ENCODE peak calls at places on chromosomes 12 and 14, in eight cellular contexts. A is left ventricle myocardium inferior; J is AG09309; V is mammary epithelial cell; D is HFF-Myc; C is CD8-positive, alpha-beta T cell; Q is lower lobe of right lung; H is thyroid gland. T is an unnamed sample.

GRCh38 chr14:59301354-59301753 is 112.9 kb downstream of the DAAM1 start:
- DNase-seq in A (no peak), J (no peak), V (no peak), D (no peak), C (no peak), Q (no peak), H (no peak), T (no peak)

GRCh38 chr12:105482976-105483375 is 152.5 kb downstream of the C12orf75 start:
- DNase-seq in A (no peak), J (no peak), V (no peak), D (no peak), C (no peak), Q (no peak), H (no peak), T (no peak)

GRCh38 chr12:109510196-109510595 is 32.8 kb downstream of the UBE3B start:
- DNase-seq in A (no peak), J (no peak), V (no peak), D (no peak), C (no peak), Q (no peak), H (no peak), T (no peak)

GRCh38 chr12:27513155-27513824 is 10.7 kb upstream of the PPFIBP1 start:
- DNase-seq in A (no peak), J (no peak), V (no peak), D (no peak), C (no peak), Q (no peak), H (no peak), T (no peak)

GRCh38 chr14:49679271-49679670 is 8.7 kb downstream of the POLE2 start:
- DNase-seq in A (no peak), J (no peak), V (peak), D (no peak), C (no peak), Q (no peak), H (no peak), T (no peak)

GRCh38 chr12:71456990-71457389 is 17.4 kb downstream of the LGR5 start:
- DNase-seq in A (no peak), J (no peak), V (no peak), D (no peak), C (no peak), Q (no peak), H (no peak), T (no peak)

GRCh38 chr12:89060133-89060532 is 292.2 kb downstream of the DUSP6 start:
- DNase-seq in A (no peak), J (no peak), V (no peak), D (no peak), C (no peak), Q (no peak), H (no peak), T (no peak)

GRCh38 chr12:25587346-25587745 is 34.3 kb upstream of the LMNTD1 start:
- DNase-seq in A (no peak), J (no peak), V (no peak), D (no peak), C (no peak), Q (no peak), H (no peak), T (no peak)

GRCh38 chr12:77299910-77300772 is 234.8 kb upstream of the E2F7 start:
- DNase-seq in A (no peak), J (peak), V (peak), D (no peak), C (no peak), Q (no peak), H (no peak), T (peak)

GRCh38 chr14:89797148-89797547 is 157.4 kb downstream of the EFCAB11 start:
- DNase-seq in A (no peak), J (no peak), V (no peak), D (no peak), C (no peak), Q (no peak), H (no peak), T (no peak)

GRCh38 chr14:89794096-89794495 is 160.4 kb downstream of the EFCAB11 start:
- DNase-seq in A (peak), J (no peak), V (no peak), D (no peak), C (no peak), Q (no peak), H (no peak), T (no peak)

GRCh38 chr14:89787525-89787924 is 167.0 kb downstream of the EFCAB11 start:
- DNase-seq in A (no peak), J (peak), V (no peak), D (no peak), C (no peak), Q (no peak), H (no peak), T (no peak)

GRCh38 chr14:89793367-89793716 is 161.2 kb downstream of the EFCAB11 start:
- DNase-seq in A (no peak), J (no peak), V (no peak), D (no peak), C (no peak), Q (no peak), H (no peak), T (no peak)

GRCh38 chr14:89792489-89793366 is 161.8 kb downstream of the EFCAB11 start:
- DNase-seq in A (no peak), J (no peak), V (no peak), D (no peak), C (no peak), Q (no peak), H (no peak), T (no peak)
- H3K4me3 ChIP-seq in A (no peak), J (no peak), V (no peak), D (no peak), C (no peak), Q (no peak), H (no peak), T (no peak)

GRCh38 chr12:52184813-52185212 is 7.0 kb downstream of the KRT80 start:
- DNase-seq in A (no peak), J (no peak), V (no peak), D (no peak), C (no peak), Q (no peak), H (no peak), T (no peak)
- H3K4me3 ChIP-seq in A (no peak), J (no peak), V (no peak), D (no peak), C (no peak), Q (no peak), H (no peak), T (no peak)

DNA sequence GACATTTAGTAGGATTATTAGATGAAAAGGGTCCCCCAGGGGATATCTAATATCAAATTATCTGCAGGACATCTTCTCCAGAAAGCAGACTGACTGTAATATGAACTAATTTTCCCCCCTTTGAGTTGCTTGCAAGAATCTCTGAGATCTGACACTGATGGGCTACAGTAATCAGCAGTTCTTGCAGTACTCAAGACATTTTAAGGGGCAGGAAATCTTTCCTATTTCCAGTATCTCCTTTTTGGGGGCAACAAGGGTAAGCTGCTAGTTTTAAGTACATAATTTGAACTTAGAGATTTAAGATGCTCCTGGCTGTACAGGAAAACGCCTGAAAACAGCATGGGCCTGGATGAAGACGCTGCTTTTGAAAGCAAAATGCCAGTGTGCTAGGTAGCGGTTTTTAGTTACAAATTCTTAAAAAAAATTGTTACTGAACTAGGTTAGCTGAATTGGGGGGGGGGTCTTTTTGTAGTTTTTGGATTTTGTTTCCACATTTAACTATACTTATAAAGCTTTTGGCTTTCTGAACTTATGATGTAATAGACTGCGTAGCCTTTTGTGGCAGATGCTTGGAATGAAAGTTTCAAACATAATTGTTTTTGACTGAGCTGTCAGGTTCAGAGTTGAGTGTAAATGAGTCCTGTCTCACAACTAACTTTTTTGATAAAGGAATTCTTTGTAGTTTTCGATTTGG is 2.3 kb downstream of the FRMD6 start:
- DNase-seq in A (no peak), J (no peak), V (no peak), D (no peak), C (no peak), Q (no peak), H (no peak), T (no peak)
- H3K4me3 ChIP-seq in A (peak), J (peak), V (peak), D (peak), C (no peak), Q (peak), H (no peak), T (peak)

GRCh38 chr14:22337938-22338337 is 251.1 kb downstream of the DAD1 start:
- DNase-seq in A (no peak), J (no peak), V (no peak), D (no peak), C (no peak), Q (no peak), H (no peak), T (no peak)
- H3K4me3 ChIP-seq in A (no peak), J (no peak), V (no peak), D (no peak), C (no peak), Q (no peak), H (no peak), T (no peak)

GRCh38 chr14:54652188-54652889 is 85.4 kb downstream of the SAMD4A start:
- DNase-seq in A (peak), J (peak), V (peak), D (peak), C (no peak), Q (peak), H (peak), T (peak)
- H3K4me3 ChIP-seq in A (peak), J (peak), V (peak), D (peak), C (no peak), Q (peak), H (no peak), T (peak)

GRCh38 chr14:23364604-23365352 is at the start of gene EFS:
- DNase-seq in A (peak), J (no peak), V (no peak), D (no peak), C (no peak), Q (no peak), H (no peak), T (no peak)

GRCh38 chr14:23370221-23370620 is 2.4 kb upstream of the IL25 start:
- DNase-seq in A (no peak), J (no peak), V (no peak), D (no peak), C (no peak), Q (no peak), H (no peak), T (no peak)

GRCh38 chr14:23365353-23366162 is 586 bp upstream of the EFS start:
- DNase-seq in A (no peak), J (no peak), V (no peak), D (no peak), C (no peak), Q (no peak), H (peak), T (no peak)

GRCh38 chr14:23364164-23364571 is 804 bp downstream of the EFS start:
- DNase-seq in A (no peak), J (no peak), V (no peak), D (no peak), C (no peak), Q (no peak), H (peak), T (no peak)

GRCh38 chr14:23366163-23366921 is 1.4 kb upstream of the EFS start:
- DNase-seq in A (peak), J (no peak), V (peak), D (peak), C (no peak), Q (peak), H (peak), T (no peak)
- H3K4me3 ChIP-seq in A (peak), J (peak), V (peak), D (peak), C (no peak), Q (peak), H (peak), T (peak)